ENCODE peak calls at places on chromosome 10, in seven cellular contexts. O is A549; X is heart right ventricle; K is bronchial epithelial cell; C is CD8-positive, alpha-beta T cell; J is AG10803; G is neural crest cell. T is an unnamed sample.

GRCh38 chr10:110208614-110209398 is 1.4 kb downstream of the MXI1 start:
- DNase-seq in O (peak; percentile 52), X (peak; percentile 45), K (peak; percentile 46), C (peak; percentile 56), J (peak; percentile 38), G (no peak), T (no peak)

GRCh38 chr10:76317078-76317477 is 885.7 kb downstream of the LRMDA start:
- DNase-seq in O (no peak), X (no peak), K (no peak), C (no peak), J (no peak), G (no peak), T (no peak)

GRCh38 chr10:18240185-18240882 is 100.1 kb downstream of the CACNB2 start:
- DNase-seq in O (no peak), X (no peak), K (no peak), C (no peak), J (no peak), G (no peak), T (no peak)

GRCh38 chr10:71483135-71483534 is 86.4 kb downstream of the CDH23 start:
- DNase-seq in O (no peak), X (no peak), K (no peak), C (no peak), J (no peak), G (no peak), T (no peak)

GRCh38 chr10:79243211-79244067 is 103.8 kb upstream of the PPIF start:
- DNase-seq in O (no peak), X (peak; percentile 59), K (no peak), C (peak; percentile 76), J (no peak), G (peak; percentile 45), T (peak; percentile 50)

GRCh38 chr10:5632430-5632829 is 34.0 kb downstream of the ASB13 start:
- DNase-seq in O (peak; percentile 65), X (no peak), K (peak; percentile 74), C (no peak), J (peak; percentile 47), G (no peak), T (no peak)

GRCh38 chr10:24383681-24384106 is 174.8 kb downstream of the KIAA1217 start:
- DNase-seq in O (peak; percentile 84), X (peak; percentile 92), K (peak; percentile 95), C (no peak), J (peak; percentile 91), G (no peak), T (peak; percentile 70)

GRCh38 chr10:128437786-128438350 is 311.6 kb upstream of the MKI67 start:
- DNase-seq in O (no peak), X (no peak), K (no peak), C (no peak), J (no peak), G (no peak), T (no peak)

GRCh38 chr10:12656518-12657142 is 307.3 kb downstream of the CAMK1D start:
- DNase-seq in O (peak; percentile 77), X (no peak), K (peak; percentile 80), C (no peak), J (peak; percentile 66), G (no peak), T (no peak)

GRCh38 chr10:3671431-3671955 is 113.5 kb downstream of the KLF6 start:
- DNase-seq in O (no peak), X (no peak), K (no peak), C (no peak), J (no peak), G (no peak), T (no peak)

GRCh38 chr10:89633484-89633883 is 11.6 kb downstream of the PANK1 start:
- DNase-seq in O (peak; percentile 24), X (no peak), K (peak; percentile 88), C (no peak), J (peak; percentile 77), G (no peak), T (no peak)

GRCh38 chr10:6171891-6172354 is 30.8 kb upstream of the PFKFB3 start:
- DNase-seq in O (no peak), X (peak; percentile 79), K (no peak), C (no peak), J (peak; percentile 91), G (no peak), T (no peak)

GRCh38 chr10:130230611-130231010 is 94.4 kb downstream of the GLRX3 start:
- DNase-seq in O (no peak), X (no peak), K (no peak), C (peak; percentile 21), J (no peak), G (no peak), T (no peak)

GRCh38 chr10:30538086-30538485 is 91.5 kb downstream of the LYZL2 start:
- DNase-seq in O (peak; percentile 92), X (no peak), K (peak; percentile 36), C (no peak), J (peak; percentile 41), G (no peak), T (no peak)

GRCh38 chr10:12193193-12193592 is 2.5 kb downstream of the NUDT5 start:
- DNase-seq in O (no peak), X (no peak), K (peak; percentile 84), C (no peak), J (peak; percentile 62), G (no peak), T (no peak)

DNA sequence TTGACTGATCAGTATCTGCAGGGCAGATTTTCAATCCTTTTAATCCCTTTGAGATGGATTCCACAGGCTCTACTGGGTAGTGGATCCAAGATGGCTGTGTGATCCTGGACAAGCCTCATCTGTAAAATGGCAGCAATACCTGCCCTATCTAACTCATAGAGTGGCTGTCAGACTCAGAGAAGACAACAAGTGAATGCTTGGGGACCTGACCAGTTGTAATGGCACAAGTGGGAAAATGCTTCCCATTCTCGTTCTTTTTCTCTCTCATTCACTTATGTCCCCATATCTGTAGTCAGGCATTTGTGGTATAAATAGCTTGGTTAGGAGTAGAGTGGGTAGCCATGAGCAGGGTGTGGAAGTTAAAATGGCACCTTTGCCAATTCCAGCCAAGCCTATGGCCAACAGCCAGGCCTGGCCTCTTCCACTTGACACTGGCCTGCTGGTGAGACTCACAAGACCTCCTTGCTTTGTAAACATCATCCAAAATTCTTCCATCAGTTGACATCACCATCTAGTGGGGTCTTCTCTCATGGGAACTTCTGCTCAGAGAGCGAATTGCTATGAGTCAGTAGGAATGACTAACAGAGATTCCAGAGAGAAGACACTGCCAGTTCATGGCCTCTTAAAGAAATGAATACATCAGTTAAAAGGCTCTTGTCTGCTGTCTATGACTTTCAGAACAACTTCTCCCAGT is 150.1 kb downstream of the PLPP4 start:
- DNase-seq in O (no peak), X (no peak), K (peak; percentile 50), C (no peak), J (peak; percentile 84), G (no peak), T (no peak)
- TF ChIP-seq CTCF in O (no peak), X (no peak), K (no peak), C (no peak), J (peak; percentile 9), G (no peak), T (no peak)

GRCh38 chr10:32445740-32446615 is at the start of gene CCDC7:
- DNase-seq in O (peak; percentile 87), X (peak; percentile 85), K (peak; percentile 77), C (peak; percentile 93), J (peak; percentile 87), G (peak; percentile 69), T (peak; percentile 86)
- TF ChIP-seq CTCF in O (peak; percentile 56), X (peak; percentile 55), K (peak; percentile 31), C (peak; percentile 45), J (peak; percentile 45), G (peak; percentile 44), T (peak; percentile 15)

GRCh38 chr10:52883996-52884871 is 111.7 kb upstream of the MBL2 start:
- DNase-seq in O (peak; percentile 68), X (peak; percentile 23), K (peak; percentile 99), C (no peak), J (peak; percentile 42), G (peak; percentile 58), T (peak; percentile 54)
- TF ChIP-seq CTCF in O (peak; percentile 74), X (peak; percentile 69), K (peak; percentile 82), C (no peak), J (peak; percentile 75), G (peak; percentile 92), T (peak; percentile 70)

GRCh38 chr10:126969310-126969709 is 64.1 kb downstream of the DOCK1 start:
- DNase-seq in O (peak; percentile 43), X (no peak), K (peak; percentile 35), C (peak; percentile 34), J (no peak), G (no peak), T (no peak)
- TF ChIP-seq CTCF in O (peak; percentile 21), X (no peak), K (peak; percentile 22), C (no peak), J (peak; percentile 19), G (no peak), T (no peak)

T was measured in endothelial cell.